ENCODE peak calls at places on chromosomes 2 and 18, in nine cellular contexts. One of them, this sample, is unnamed. For H3K9me3, the result is how much of the 10 kb centered on the place peaks cover.

GRCh38 chr2:98548920-98549818 is 59.1 kb downstream of the COA5 start:
- DNase-seq in SK-N-SH: no peak
- DNase-seq in Karpas-422: no peak
- DNase-seq in HCT116: no peak
- DNase-seq in neuronal stem cell: no peak
- DNase-seq in H9: no peak
- DNase-seq in NT2/D1: no peak
- DNase-seq in PC-3: no peak
- DNase-seq in neural progenitor cell: no peak
- DNase-seq in this sample: peak

GRCh38 chr2:151976945-151977353 is 121.9 kb downstream of the CACNB4 start:
- DNase-seq in SK-N-SH: no peak
- DNase-seq in Karpas-422: no peak
- DNase-seq in HCT116: no peak
- DNase-seq in neuronal stem cell: no peak
- DNase-seq in H9: no peak
- DNase-seq in NT2/D1: no peak
- DNase-seq in PC-3: no peak
- DNase-seq in neural progenitor cell: no peak
- DNase-seq in this sample: no peak

GRCh38 chr2:224843141-224843540 is 127.0 kb upstream of the CCDC195 start:
- DNase-seq in SK-N-SH: no peak
- DNase-seq in Karpas-422: no peak
- DNase-seq in HCT116: no peak
- DNase-seq in neuronal stem cell: no peak
- DNase-seq in H9: no peak
- DNase-seq in NT2/D1: no peak
- DNase-seq in PC-3: no peak
- DNase-seq in neural progenitor cell: no peak
- DNase-seq in this sample: no peak

GRCh38 chr2:168216351-168217005 is 30.9 kb downstream of the STK39 start:
- DNase-seq in SK-N-SH: no peak
- DNase-seq in Karpas-422: no peak
- DNase-seq in HCT116: peak
- DNase-seq in neuronal stem cell: no peak
- DNase-seq in H9: no peak
- DNase-seq in NT2/D1: no peak
- DNase-seq in PC-3: peak
- DNase-seq in neural progenitor cell: no peak
- DNase-seq in this sample: no peak

GRCh38 chr2:46842876-46843275 is 72.7 kb downstream of the MCFD2 start:
- DNase-seq in SK-N-SH: no peak
- DNase-seq in Karpas-422: no peak
- DNase-seq in HCT116: no peak
- DNase-seq in neuronal stem cell: no peak
- DNase-seq in H9: no peak
- DNase-seq in NT2/D1: no peak
- DNase-seq in PC-3: no peak
- DNase-seq in neural progenitor cell: no peak
- DNase-seq in this sample: no peak

GRCh38 chr2:163800889-163801498 is 65.2 kb upstream of the FIGN start:
- DNase-seq in SK-N-SH: no peak
- DNase-seq in Karpas-422: no peak
- DNase-seq in HCT116: no peak
- DNase-seq in neuronal stem cell: no peak
- DNase-seq in H9: no peak
- DNase-seq in NT2/D1: no peak
- DNase-seq in PC-3: peak
- DNase-seq in neural progenitor cell: peak
- DNase-seq in this sample: no peak

GRCh38 chr2:109242654-109243331 is 113.8 kb downstream of the SH3RF3 start:
- DNase-seq in SK-N-SH: no peak
- DNase-seq in Karpas-422: no peak
- DNase-seq in HCT116: no peak
- DNase-seq in neuronal stem cell: no peak
- DNase-seq in H9: no peak
- DNase-seq in NT2/D1: no peak
- DNase-seq in PC-3: peak
- DNase-seq in neural progenitor cell: no peak
- DNase-seq in this sample: no peak

GRCh38 chr2:195535911-195536522 is 121.0 kb upstream of the SLC39A10 start:
- DNase-seq in SK-N-SH: no peak
- DNase-seq in Karpas-422: no peak
- DNase-seq in HCT116: no peak
- DNase-seq in neuronal stem cell: no peak
- DNase-seq in H9: no peak
- DNase-seq in NT2/D1: no peak
- DNase-seq in PC-3: no peak
- DNase-seq in neural progenitor cell: no peak
- DNase-seq in this sample: peak

GRCh38 chr2:177753682-177754475 is 318.7 kb downstream of the PDE11A start:
- DNase-seq in SK-N-SH: peak
- DNase-seq in Karpas-422: peak
- DNase-seq in HCT116: peak
- DNase-seq in neuronal stem cell: peak
- DNase-seq in H9: peak
- DNase-seq in NT2/D1: peak
- DNase-seq in PC-3: no peak
- DNase-seq in neural progenitor cell: peak
- DNase-seq in this sample: peak

GRCh38 chr2:231601356-231602229 is 8.9 kb downstream of the TEX44 start:
- DNase-seq in SK-N-SH: peak
- DNase-seq in Karpas-422: peak
- DNase-seq in HCT116: peak
- DNase-seq in neuronal stem cell: peak
- DNase-seq in H9: peak
- DNase-seq in NT2/D1: peak
- DNase-seq in PC-3: peak
- DNase-seq in neural progenitor cell: peak
- DNase-seq in this sample: peak

GRCh38 chr18:23958036-23958435 is 56.5 kb upstream of the TTC39C start:
- DNase-seq in SK-N-SH: no peak
- DNase-seq in Karpas-422: no peak
- DNase-seq in HCT116: no peak
- DNase-seq in neuronal stem cell: no peak
- DNase-seq in H9: no peak
- DNase-seq in NT2/D1: no peak
- DNase-seq in PC-3: no peak
- DNase-seq in neural progenitor cell: no peak
- DNase-seq in this sample: no peak

GRCh38 chr2:175807031-175807873 is 194.8 kb downstream of the LNPK start:
- DNase-seq in SK-N-SH: peak
- DNase-seq in Karpas-422: no peak
- DNase-seq in HCT116: no peak
- DNase-seq in neuronal stem cell: no peak
- DNase-seq in H9: no peak
- DNase-seq in NT2/D1: no peak
- DNase-seq in PC-3: peak
- DNase-seq in neural progenitor cell: no peak
- DNase-seq in this sample: no peak

DNA sequence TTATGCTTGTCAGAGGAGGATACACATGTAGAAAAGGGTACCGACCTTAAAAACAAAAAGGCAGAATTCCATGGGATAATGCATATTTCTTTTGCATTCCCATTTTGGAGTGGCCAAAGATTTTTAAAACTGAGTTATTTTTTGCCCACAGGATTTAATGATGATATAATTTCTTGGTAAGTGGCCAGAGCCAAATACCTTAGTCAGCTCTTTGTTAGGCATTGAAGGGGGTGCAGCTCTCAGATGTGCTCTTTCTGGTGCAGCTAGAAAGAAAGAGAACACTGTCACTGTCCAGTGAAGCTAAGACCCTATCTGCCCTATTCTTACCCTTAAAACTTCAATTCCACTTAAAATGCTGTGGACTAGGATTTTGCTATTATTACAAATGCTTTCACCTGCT is 10.8 kb downstream of the COQ10B start:
- DNase-seq in SK-N-SH: no peak
- DNase-seq in Karpas-422: no peak
- DNase-seq in HCT116: no peak
- DNase-seq in neuronal stem cell: no peak
- DNase-seq in H9: no peak
- DNase-seq in NT2/D1: no peak
- DNase-seq in PC-3: no peak
- DNase-seq in neural progenitor cell: no peak
- DNase-seq in this sample: no peak
- H3K9ac ChIP-seq in SK-N-SH: no peak
- H3K9ac ChIP-seq in Karpas-422: no peak
- H3K9ac ChIP-seq in HCT116: no peak
- H3K9ac ChIP-seq in neuronal stem cell: no peak
- H3K9ac ChIP-seq in H9: no peak
- H3K9ac ChIP-seq in NT2/D1: no peak
- H3K9ac ChIP-seq in PC-3: no peak
- H3K9ac ChIP-seq in neural progenitor cell: no peak
- H3K9ac ChIP-seq in this sample: no peak

GRCh38 chr2:79716266-79716665 is 203.4 kb downstream of the CTNNA2 start:
- DNase-seq in SK-N-SH: no peak
- DNase-seq in Karpas-422: no peak
- DNase-seq in HCT116: no peak
- DNase-seq in neuronal stem cell: no peak
- DNase-seq in H9: no peak
- DNase-seq in NT2/D1: peak
- DNase-seq in PC-3: no peak
- DNase-seq in neural progenitor cell: peak
- DNase-seq in this sample: no peak

GRCh38 chr2:79717364-79718007 is 204.6 kb downstream of the CTNNA2 start:
- DNase-seq in SK-N-SH: no peak
- DNase-seq in Karpas-422: no peak
- DNase-seq in HCT116: no peak
- DNase-seq in neuronal stem cell: no peak
- DNase-seq in H9: peak
- DNase-seq in NT2/D1: peak
- DNase-seq in PC-3: peak
- DNase-seq in neural progenitor cell: peak
- DNase-seq in this sample: no peak

GRCh38 chr2:79713131-79713785 is 200.4 kb downstream of the CTNNA2 start:
- DNase-seq in SK-N-SH: no peak
- DNase-seq in Karpas-422: no peak
- DNase-seq in HCT116: no peak
- DNase-seq in neuronal stem cell: no peak
- DNase-seq in H9: no peak
- DNase-seq in NT2/D1: no peak
- DNase-seq in PC-3: no peak
- DNase-seq in neural progenitor cell: no peak
- DNase-seq in this sample: no peak

GRCh38 chr2:79711098-79711497 is 198.2 kb downstream of the CTNNA2 start:
- DNase-seq in SK-N-SH: no peak
- DNase-seq in Karpas-422: no peak
- DNase-seq in HCT116: no peak
- DNase-seq in neuronal stem cell: no peak
- DNase-seq in H9: no peak
- DNase-seq in NT2/D1: no peak
- DNase-seq in PC-3: no peak
- DNase-seq in neural progenitor cell: no peak
- DNase-seq in this sample: no peak

GRCh38 chr2:79715328-79715727 is 202.5 kb downstream of the CTNNA2 start:
- DNase-seq in SK-N-SH: no peak
- DNase-seq in Karpas-422: no peak
- DNase-seq in HCT116: no peak
- DNase-seq in neuronal stem cell: no peak
- DNase-seq in H9: no peak
- DNase-seq in NT2/D1: no peak
- DNase-seq in PC-3: no peak
- DNase-seq in neural progenitor cell: no peak
- DNase-seq in this sample: no peak
- H3K9me3 ChIP-seq in SK-N-SH: under half
- H3K9me3 ChIP-seq in Karpas-422: under half
- H3K9me3 ChIP-seq in HCT116: under half
- H3K9me3 ChIP-seq in neuronal stem cell: under half
- H3K9me3 ChIP-seq in H9: under half
- H3K9me3 ChIP-seq in NT2/D1: under half
- H3K9me3 ChIP-seq in PC-3: under half
- H3K9me3 ChIP-seq in neural progenitor cell: under half
- H3K9me3 ChIP-seq in this sample: under half

GRCh38 chr2:9982248-9982647 is 30.8 kb downstream of the GRHL1 start:
- DNase-seq in SK-N-SH: no peak
- DNase-seq in Karpas-422: no peak
- DNase-seq in HCT116: no peak
- DNase-seq in neuronal stem cell: no peak
- DNase-seq in H9: no peak
- DNase-seq in NT2/D1: no peak
- DNase-seq in PC-3: no peak
- DNase-seq in neural progenitor cell: no peak
- DNase-seq in this sample: no peak
- H3K9ac ChIP-seq in SK-N-SH: no peak
- H3K9ac ChIP-seq in Karpas-422: no peak
- H3K9ac ChIP-seq in HCT116: no peak
- H3K9ac ChIP-seq in neuronal stem cell: no peak
- H3K9ac ChIP-seq in H9: no peak
- H3K9ac ChIP-seq in NT2/D1: no peak
- H3K9ac ChIP-seq in PC-3: no peak
- H3K9ac ChIP-seq in neural progenitor cell: no peak
- H3K9ac ChIP-seq in this sample: no peak

GRCh38 chr2:14079576-14079975 is 552.9 kb upstream of the LRATD1 start:
- DNase-seq in SK-N-SH: no peak
- DNase-seq in Karpas-422: no peak
- DNase-seq in HCT116: no peak
- DNase-seq in neuronal stem cell: no peak
- DNase-seq in H9: no peak
- DNase-seq in NT2/D1: no peak
- DNase-seq in PC-3: no peak
- DNase-seq in neural progenitor cell: no peak
- DNase-seq in this sample: no peak
- H3K9me3 ChIP-seq in SK-N-SH: under half
- H3K9me3 ChIP-seq in Karpas-422: under half
- H3K9me3 ChIP-seq in HCT116: under half
- H3K9me3 ChIP-seq in neuronal stem cell: under half
- H3K9me3 ChIP-seq in H9: under half
- H3K9me3 ChIP-seq in NT2/D1: under half
- H3K9me3 ChIP-seq in PC-3: under half
- H3K9me3 ChIP-seq in neural progenitor cell: under half
- H3K9me3 ChIP-seq in this sample: under half

This sample was measured in DND-41.